ENCODE peak calls at places on chromosome 6, in five cellular contexts. One of them, this sample, is unnamed.

GRCh38 chr6:12208190-12208589 is 82.0 kb upstream of the EDN1 start:
- DNase-seq in GM13977: no peak
- DNase-seq in Calu3: no peak
- DNase-seq in A549: peak
- DNase-seq in GM13976: no peak
- DNase-seq in this sample: no peak

GRCh38 chr6:166572370-166573261 is 13.9 kb downstream of the RAMACL start:
- DNase-seq in Calu3: no peak
- DNase-seq in GM13977: no peak
- DNase-seq in GM13976: no peak
- DNase-seq in A549: no peak
- DNase-seq in this sample: no peak

GRCh38 chr6:42367353-42368011 is 84.2 kb downstream of the TRERF1 start:
- DNase-seq in GM13977: peak
- DNase-seq in A549: no peak
- DNase-seq in GM13976: peak
- DNase-seq in Calu3: no peak
- DNase-seq in this sample: peak

GRCh38 chr6:168214586-168215104 is 104.9 kb downstream of the DACT2 start:
- DNase-seq in GM13976: no peak
- DNase-seq in Calu3: no peak
- DNase-seq in A549: no peak
- DNase-seq in GM13977: no peak
- DNase-seq in this sample: no peak

GRCh38 chr6:160106010-160106409 is 15.6 kb upstream of the SLC22A1 start:
- DNase-seq in GM13976: no peak
- DNase-seq in GM13977: no peak
- DNase-seq in A549: no peak
- DNase-seq in Calu3: no peak
- DNase-seq in this sample: no peak

GRCh38 chr6:40398810-40399477 is 188.2 kb downstream of the LRFN2 start:
- DNase-seq in A549: no peak
- DNase-seq in Calu3: no peak
- DNase-seq in GM13977: no peak
- DNase-seq in GM13976: no peak
- DNase-seq in this sample: no peak

GRCh38 chr6:40543133-40543532 is 44.0 kb downstream of the LRFN2 start:
- DNase-seq in GM13976: no peak
- DNase-seq in A549: no peak
- DNase-seq in GM13977: no peak
- DNase-seq in Calu3: no peak
- DNase-seq in this sample: no peak

GRCh38 chr6:2209226-2209809 is 36.1 kb downstream of the GMDS start:
- DNase-seq in A549: peak
- DNase-seq in GM13976: peak
- DNase-seq in GM13977: peak
- DNase-seq in Calu3: peak
- DNase-seq in this sample: no peak

GRCh38 chr6:166465671-166466087 is 82.9 kb upstream of the MPC1 start:
- DNase-seq in GM13977: no peak
- DNase-seq in Calu3: no peak
- DNase-seq in A549: peak
- DNase-seq in GM13976: no peak
- DNase-seq in this sample: no peak

GRCh38 chr6:108961985-108962384 is 113.8 kb downstream of the ARMC2 start:
- DNase-seq in GM13976: no peak
- DNase-seq in GM13977: no peak
- DNase-seq in Calu3: no peak
- DNase-seq in A549: no peak
- DNase-seq in this sample: no peak

GRCh38 chr6:152309648-152310047 is 327.5 kb downstream of the SYNE1 start:
- DNase-seq in Calu3: no peak
- DNase-seq in GM13977: no peak
- DNase-seq in GM13976: no peak
- DNase-seq in A549: no peak
- DNase-seq in this sample: no peak

GRCh38 chr6:89637960-89638319 is 607 bp downstream of the LYRM2 start:
- DNase-seq in GM13977: no peak
- DNase-seq in GM13976: no peak
- DNase-seq in Calu3: no peak
- DNase-seq in A549: peak
- DNase-seq in this sample: no peak

GRCh38 chr6:89643411-89643810 is 4.9 kb upstream of the LYRM2 start:
- DNase-seq in GM13976: no peak
- DNase-seq in Calu3: no peak
- DNase-seq in GM13977: no peak
- DNase-seq in A549: no peak
- DNase-seq in this sample: no peak

GRCh38 chr6:89640804-89641203 is 2.3 kb upstream of the LYRM2 start:
- DNase-seq in GM13976: no peak
- DNase-seq in GM13977: no peak
- DNase-seq in Calu3: no peak
- DNase-seq in A549: no peak
- DNase-seq in this sample: no peak

GRCh38 chr6:89638320-89639195 is at the start of gene LYRM2:
- DNase-seq in Calu3: peak
- DNase-seq in GM13977: peak
- DNase-seq in GM13976: peak
- DNase-seq in A549: peak
- DNase-seq in this sample: peak
- TF ChIP-seq CTCF in Calu3: no peak
- TF ChIP-seq CTCF in GM13977: no peak
- TF ChIP-seq CTCF in GM13976: no peak
- TF ChIP-seq CTCF in A549: no peak
- TF ChIP-seq CTCF in this sample: no peak

GRCh38 chr6:30349411-30350177 is 4.6 kb downstream of the RPP21 start:
- DNase-seq in GM13976: peak
- DNase-seq in Calu3: no peak
- DNase-seq in A549: no peak
- DNase-seq in GM13977: no peak
- DNase-seq in this sample: no peak

GRCh38 chr6:30355281-30355680 is 10.3 kb downstream of the RPP21 start:
- DNase-seq in GM13976: no peak
- DNase-seq in Calu3: no peak
- DNase-seq in A549: no peak
- DNase-seq in GM13977: no peak
- DNase-seq in this sample: no peak

GRCh38 chr6:30350519-30350918 is 5.6 kb downstream of the RPP21 start:
- DNase-seq in GM13976: no peak
- DNase-seq in A549: no peak
- DNase-seq in Calu3: no peak
- DNase-seq in GM13977: no peak
- DNase-seq in this sample: no peak

GRCh38 chr6:30348957-30349356 is 4.0 kb downstream of the RPP21 start:
- DNase-seq in GM13976: no peak
- DNase-seq in A549: no peak
- DNase-seq in Calu3: no peak
- DNase-seq in GM13977: no peak
- DNase-seq in this sample: no peak

GRCh38 chr6:30352550-30352949 is 7.6 kb downstream of the RPP21 start:
- DNase-seq in A549: no peak
- DNase-seq in Calu3: no peak
- DNase-seq in GM13977: no peak
- DNase-seq in GM13976: no peak
- DNase-seq in this sample: no peak
- TF ChIP-seq CTCF in A549: no peak
- TF ChIP-seq CTCF in Calu3: no peak
- TF ChIP-seq CTCF in GM13977: no peak
- TF ChIP-seq CTCF in GM13976: no peak
- TF ChIP-seq CTCF in this sample: no peak

GRCh38 chr6:107805504-107805903 is 18.6 kb downstream of the SCML4 start:
- DNase-seq in A549: no peak
- DNase-seq in Calu3: no peak
- DNase-seq in GM13976: no peak
- DNase-seq in GM13977: no peak
- DNase-seq in this sample: no peak

GRCh38 chr6:107794771-107795170 is 29.3 kb downstream of the SCML4 start:
- DNase-seq in Calu3: no peak
- DNase-seq in A549: no peak
- DNase-seq in GM13976: no peak
- DNase-seq in GM13977: no peak
- DNase-seq in this sample: no peak

GRCh38 chr6:107803957-107804356 is 20.2 kb downstream of the SCML4 start:
- DNase-seq in Calu3: no peak
- DNase-seq in A549: no peak
- DNase-seq in GM13977: no peak
- DNase-seq in GM13976: no peak
- DNase-seq in this sample: no peak

GRCh38 chr6:107801195-107801594 is 22.9 kb downstream of the SCML4 start:
- DNase-seq in Calu3: no peak
- DNase-seq in A549: no peak
- DNase-seq in GM13977: no peak
- DNase-seq in GM13976: no peak
- DNase-seq in this sample: no peak

DNA sequence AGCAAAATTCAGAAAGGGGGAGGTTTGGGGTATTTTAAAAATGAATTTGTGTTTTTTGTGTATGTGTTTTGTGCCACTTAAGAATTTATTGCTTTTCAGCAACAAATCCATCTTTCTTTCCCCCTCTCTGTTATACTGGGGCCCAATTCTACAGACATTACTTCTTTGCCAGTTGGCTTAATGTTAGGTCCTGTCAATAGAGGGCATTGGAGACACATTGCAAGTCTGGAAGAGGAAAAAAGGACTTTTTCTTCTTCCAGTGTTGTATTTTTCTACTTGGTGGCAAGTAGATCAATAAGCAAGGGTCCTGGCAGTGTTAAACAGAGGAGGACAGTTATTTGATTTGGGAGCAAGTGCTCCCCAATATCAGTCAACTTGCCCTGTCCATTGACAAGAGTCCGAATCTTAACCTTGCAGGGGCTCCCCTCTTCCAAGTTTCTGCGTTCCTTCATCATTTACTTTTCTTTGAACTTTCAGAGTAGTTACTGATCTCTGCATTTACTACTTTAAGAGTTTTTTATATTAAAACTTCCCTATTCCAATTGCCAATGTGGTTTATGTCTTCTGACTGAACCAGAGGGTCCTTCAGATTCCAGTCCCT is 23.4 kb downstream of the SCML4 start:
- DNase-seq in GM13977: peak
- DNase-seq in Calu3: no peak
- DNase-seq in A549: no peak
- DNase-seq in GM13976: no peak
- DNase-seq in this sample: no peak
- TF ChIP-seq CTCF in GM13977: peak
- TF ChIP-seq CTCF in Calu3: peak
- TF ChIP-seq CTCF in A549: no peak
- TF ChIP-seq CTCF in GM13976: no peak
- TF ChIP-seq CTCF in this sample: peak

GRCh38 chr6:73798592-73798991 is 102.6 kb downstream of the CD109 start:
- DNase-seq in Calu3: no peak
- DNase-seq in A549: peak
- DNase-seq in GM13977: peak
- DNase-seq in GM13976: peak
- DNase-seq in this sample: no peak
- TF ChIP-seq CTCF in Calu3: no peak
- TF ChIP-seq CTCF in A549: no peak
- TF ChIP-seq CTCF in GM13977: peak
- TF ChIP-seq CTCF in GM13976: peak
- TF ChIP-seq CTCF in this sample: peak

DNA sequence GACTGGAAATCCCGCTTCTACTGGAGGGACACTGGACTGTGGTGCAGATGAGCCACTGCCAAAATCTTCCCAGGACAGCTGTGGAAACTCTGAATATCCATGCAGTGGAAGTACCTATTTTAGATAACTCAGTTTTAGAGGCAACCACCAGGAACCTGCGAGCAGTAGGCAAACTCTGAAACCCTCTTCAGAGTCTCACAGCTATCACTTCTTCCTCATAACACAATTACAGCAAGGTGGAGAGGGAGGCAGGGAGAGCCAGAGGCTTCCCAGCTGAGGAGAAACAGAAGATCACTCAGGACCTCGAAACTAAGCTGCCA is 322.7 kb upstream of the NT5E start:
- DNase-seq in Calu3: no peak
- DNase-seq in GM13977: no peak
- DNase-seq in GM13976: no peak
- DNase-seq in A549: no peak
- DNase-seq in this sample: no peak
- TF ChIP-seq CTCF in Calu3: no peak
- TF ChIP-seq CTCF in GM13977: no peak
- TF ChIP-seq CTCF in GM13976: no peak
- TF ChIP-seq CTCF in A549: no peak
- TF ChIP-seq CTCF in this sample: no peak

This sample was measured in GM12864.